ENCODE peak calls at places on chromosome 1, in five cellular contexts. One of them, this sample, is unnamed.

GRCh38 chr1:924619-925323 is 1.0 kb downstream of the SAMD11 start:
- DNase-seq in endothelial cell of umbilical vein: peak
- DNase-seq in fibroblast of lung: peak
- DNase-seq in IMR-90: peak
- DNase-seq in endodermal cell: peak
- DNase-seq in this sample: peak

GRCh38 chr1:235866207-235866912 is at the start of gene LYST:
- DNase-seq in endothelial cell of umbilical vein: peak
- DNase-seq in fibroblast of lung: peak
- DNase-seq in IMR-90: peak
- DNase-seq in endodermal cell: peak
- DNase-seq in this sample: peak

GRCh38 chr1:89198500-89199072 is at the start of gene GBP4:
- DNase-seq in endothelial cell of umbilical vein: peak
- DNase-seq in fibroblast of lung: peak
- DNase-seq in IMR-90: peak
- DNase-seq in endodermal cell: peak
- DNase-seq in this sample: peak

GRCh38 chr1:226108935-226109828 is 46.7 kb downstream of the H3-3A start:
- DNase-seq in endothelial cell of umbilical vein: no peak
- DNase-seq in fibroblast of lung: peak
- DNase-seq in IMR-90: peak
- DNase-seq in endodermal cell: no peak
- DNase-seq in this sample: no peak

GRCh38 chr1:32178380-32179192 is 889 bp upstream of the TXLNA start:
- DNase-seq in endothelial cell of umbilical vein: no peak
- DNase-seq in fibroblast of lung: no peak
- DNase-seq in IMR-90: no peak
- DNase-seq in endodermal cell: no peak
- DNase-seq in this sample: no peak

GRCh38 chr1:25676488-25676887 is 59.9 kb downstream of the MAN1C1 start:
- DNase-seq in endothelial cell of umbilical vein: peak
- DNase-seq in fibroblast of lung: peak
- DNase-seq in IMR-90: peak
- DNase-seq in endodermal cell: no peak
- DNase-seq in this sample: no peak

GRCh38 chr1:8061210-8061609 is 35.1 kb upstream of the ERRFI1 start:
- DNase-seq in endothelial cell of umbilical vein: peak
- DNase-seq in fibroblast of lung: peak
- DNase-seq in IMR-90: peak
- DNase-seq in endodermal cell: no peak
- DNase-seq in this sample: peak

GRCh38 chr1:202553560-202554038 is 156.7 kb downstream of the SYT2 start:
- DNase-seq in endothelial cell of umbilical vein: no peak
- DNase-seq in fibroblast of lung: peak
- DNase-seq in IMR-90: peak
- DNase-seq in endodermal cell: no peak
- DNase-seq in this sample: peak

GRCh38 chr1:109111386-109112055 is 2.4 kb upstream of the ELAPOR1 start:
- DNase-seq in endothelial cell of umbilical vein: no peak
- DNase-seq in fibroblast of lung: no peak
- DNase-seq in IMR-90: no peak
- DNase-seq in endodermal cell: no peak
- DNase-seq in this sample: no peak

GRCh38 chr1:107559881-107560280 is 405.1 kb downstream of the VAV3 start:
- DNase-seq in endothelial cell of umbilical vein: no peak
- DNase-seq in fibroblast of lung: peak
- DNase-seq in IMR-90: no peak
- DNase-seq in endodermal cell: no peak
- DNase-seq in this sample: no peak

GRCh38 chr1:56374026-56374974 is 205.1 kb downstream of the PLPP3 start:
- DNase-seq in endothelial cell of umbilical vein: no peak
- DNase-seq in fibroblast of lung: peak
- DNase-seq in IMR-90: peak
- DNase-seq in endodermal cell: no peak
- DNase-seq in this sample: no peak

DNA sequence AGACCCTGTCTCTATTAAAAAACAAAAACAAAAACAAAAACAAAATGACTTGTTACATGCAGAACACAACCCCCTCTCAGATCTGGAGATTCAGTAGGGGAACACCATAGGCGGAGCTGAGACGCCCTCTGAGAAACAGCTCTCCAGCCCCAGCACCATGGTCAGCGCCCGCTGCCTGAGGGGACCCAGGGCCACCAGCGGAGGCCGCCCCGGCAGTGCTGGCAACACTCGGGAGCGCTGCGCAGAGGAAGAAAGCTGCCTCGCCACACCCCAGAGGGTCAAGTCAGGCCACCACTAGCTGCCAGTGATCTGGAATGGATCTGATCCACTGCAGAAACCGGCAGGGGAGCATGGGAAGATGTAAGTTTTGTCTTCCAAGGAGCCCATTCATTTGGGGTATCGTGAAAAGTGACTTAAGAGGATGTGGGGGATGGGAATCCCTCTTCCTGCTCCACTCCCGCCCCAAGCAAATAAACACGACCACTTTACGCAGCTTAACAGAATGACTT is 3.1 kb downstream of the ACTA1 start:
- DNase-seq in endothelial cell of umbilical vein: peak
- DNase-seq in fibroblast of lung: peak
- DNase-seq in IMR-90: peak
- DNase-seq in endodermal cell: peak
- DNase-seq in this sample: peak
- H3K4me3 ChIP-seq in endothelial cell of umbilical vein: no peak
- H3K4me3 ChIP-seq in fibroblast of lung: no peak
- H3K4me3 ChIP-seq in IMR-90: no peak
- H3K4me3 ChIP-seq in endodermal cell: no peak
- H3K4me3 ChIP-seq in this sample: peak

GRCh38 chr1:205861540-205861939 is 11.6 kb upstream of the PM20D1 start:
- DNase-seq in endothelial cell of umbilical vein: no peak
- DNase-seq in fibroblast of lung: no peak
- DNase-seq in IMR-90: no peak
- DNase-seq in endodermal cell: no peak
- DNase-seq in this sample: no peak
- H3K9ac ChIP-seq in endothelial cell of umbilical vein: no peak
- H3K9ac ChIP-seq in fibroblast of lung: no peak
- H3K9ac ChIP-seq in IMR-90: no peak
- H3K9ac ChIP-seq in endodermal cell: no peak
- H3K9ac ChIP-seq in this sample: no peak

GRCh38 chr1:27935721-27936120 is 921 bp downstream of the SMPDL3B start:
- DNase-seq in endothelial cell of umbilical vein: no peak
- DNase-seq in fibroblast of lung: no peak
- DNase-seq in IMR-90: no peak
- DNase-seq in endodermal cell: no peak
- DNase-seq in this sample: no peak
- H3K4me3 ChIP-seq in endothelial cell of umbilical vein: no peak
- H3K4me3 ChIP-seq in fibroblast of lung: no peak
- H3K4me3 ChIP-seq in IMR-90: no peak
- H3K4me3 ChIP-seq in endodermal cell: peak
- H3K4me3 ChIP-seq in this sample: no peak

GRCh38 chr1:114902343-114902742 is 47.7 kb downstream of the SYCP1 start:
- DNase-seq in endothelial cell of umbilical vein: no peak
- DNase-seq in fibroblast of lung: no peak
- DNase-seq in IMR-90: no peak
- DNase-seq in endodermal cell: peak
- DNase-seq in this sample: no peak
- H3K9ac ChIP-seq in endothelial cell of umbilical vein: no peak
- H3K9ac ChIP-seq in fibroblast of lung: no peak
- H3K9ac ChIP-seq in IMR-90: no peak
- H3K9ac ChIP-seq in endodermal cell: no peak
- H3K9ac ChIP-seq in this sample: peak

GRCh38 chr1:6249732-6250689 is 6.0 kb downstream of the HES3 start:
- DNase-seq in endothelial cell of umbilical vein: no peak
- DNase-seq in fibroblast of lung: no peak
- DNase-seq in IMR-90: no peak
- DNase-seq in endodermal cell: peak
- DNase-seq in this sample: no peak

GRCh38 chr1:6251233-6251632 is 7.3 kb downstream of the HES3 start:
- DNase-seq in endothelial cell of umbilical vein: no peak
- DNase-seq in fibroblast of lung: no peak
- DNase-seq in IMR-90: no peak
- DNase-seq in endodermal cell: peak
- DNase-seq in this sample: no peak

GRCh38 chr1:6248161-6248776 is 4.3 kb downstream of the HES3 start:
- DNase-seq in endothelial cell of umbilical vein: no peak
- DNase-seq in fibroblast of lung: no peak
- DNase-seq in IMR-90: no peak
- DNase-seq in endodermal cell: no peak
- DNase-seq in this sample: no peak

GRCh38 chr1:6247651-6248050 is 3.7 kb downstream of the HES3 start:
- DNase-seq in endothelial cell of umbilical vein: no peak
- DNase-seq in fibroblast of lung: no peak
- DNase-seq in IMR-90: no peak
- DNase-seq in endodermal cell: peak
- DNase-seq in this sample: no peak

GRCh38 chr1:6248798-6249731 is 5.1 kb downstream of the HES3 start:
- DNase-seq in endothelial cell of umbilical vein: no peak
- DNase-seq in fibroblast of lung: peak
- DNase-seq in IMR-90: no peak
- DNase-seq in endodermal cell: peak
- DNase-seq in this sample: peak
- H3K4me3 ChIP-seq in endothelial cell of umbilical vein: no peak
- H3K4me3 ChIP-seq in fibroblast of lung: no peak
- H3K4me3 ChIP-seq in IMR-90: no peak
- H3K4me3 ChIP-seq in endodermal cell: no peak
- H3K4me3 ChIP-seq in this sample: no peak

DNA sequence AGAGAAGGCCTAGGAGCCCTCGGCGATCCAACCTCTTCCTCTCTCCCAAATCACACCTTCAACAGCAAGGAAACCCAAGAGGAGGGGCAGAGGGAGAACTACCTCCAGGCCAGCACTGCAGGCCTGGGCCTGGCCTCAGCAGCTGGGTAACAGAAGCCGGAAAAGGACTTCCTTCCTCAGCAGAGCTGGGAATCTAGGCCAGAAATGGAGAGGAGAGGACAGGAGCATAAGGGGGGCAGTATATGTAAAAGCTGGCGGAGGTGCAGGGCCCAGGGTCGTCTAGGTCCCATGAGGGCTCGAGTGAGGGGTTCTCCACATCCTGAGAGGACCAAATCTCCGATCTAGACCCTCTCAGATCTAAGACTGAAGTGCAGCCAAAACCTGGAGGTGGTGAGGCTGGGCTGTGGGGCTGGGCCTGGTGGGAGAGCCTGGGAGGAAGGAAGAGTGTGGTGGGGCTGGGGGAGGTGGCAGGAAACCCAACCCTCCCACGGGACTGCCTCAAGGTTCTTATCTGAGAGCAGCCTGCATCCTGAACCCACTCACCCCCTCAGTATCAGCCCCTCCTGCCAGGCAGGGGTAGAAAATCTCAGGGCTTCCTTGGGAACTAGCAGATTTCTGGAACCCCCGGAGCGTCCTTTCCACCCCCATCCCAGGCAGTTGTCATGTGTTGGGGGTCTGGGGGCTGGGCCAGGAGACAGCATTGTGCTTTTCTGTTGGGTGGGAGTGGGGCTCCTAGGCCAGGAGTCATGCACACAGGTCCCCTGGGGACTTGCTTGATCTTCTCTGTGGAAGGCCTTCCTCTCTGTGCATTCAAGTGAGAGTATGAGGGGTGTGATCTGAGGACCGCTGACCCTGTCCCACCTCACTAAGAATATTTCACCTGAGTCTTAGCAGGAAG is 33.0 kb downstream of the PIK3C2B start:
- DNase-seq in endothelial cell of umbilical vein: peak
- DNase-seq in fibroblast of lung: no peak
- DNase-seq in IMR-90: no peak
- DNase-seq in endodermal cell: no peak
- DNase-seq in this sample: no peak
- H3K9ac ChIP-seq in endothelial cell of umbilical vein: peak
- H3K9ac ChIP-seq in fibroblast of lung: no peak
- H3K9ac ChIP-seq in IMR-90: no peak
- H3K9ac ChIP-seq in endodermal cell: no peak
- H3K9ac ChIP-seq in this sample: no peak